ENCODE peak calls at places on chromosomes 13 and 19, in eight cellular contexts. V, C, W, X, E, I, Z and F are unnamed samples.
A peak's percentile ranks its signal among the peaks of the same experiment; 100 is the strongest.

GRCh38 chr13:76307157-76307556 is 579.0 kb downstream of the KCTD12 start:
- DNase-seq in Z (no peak), X (peak; percentile 70), V (no peak), C (no peak), I (no peak), W (no peak), E (no peak), F (no peak)

GRCh38 chr19:11416346-11417052 is 2.6 kb downstream of the RGL3 start:
- DNase-seq in C (no peak), V (no peak), I (no peak), Z (no peak), X (no peak), W (no peak), E (no peak), F (no peak)

GRCh38 chr13:30943881-30944280 is 11.4 kb downstream of the TEX26 start:
- DNase-seq in W (no peak), I (no peak), C (no peak), Z (no peak), X (no peak), E (no peak), V (no peak), F (no peak)

GRCh38 chr19:51026554-51026831 is at the start of gene KLK11:
- DNase-seq in I (no peak), Z (no peak), C (peak; percentile 76), V (peak; percentile 90), E (peak; percentile 80), W (no peak), X (no peak), F (no peak)

GRCh38 chr13:91406619-91407018 is 8.2 kb downstream of the GPC5 start:
- DNase-seq in V (no peak), C (no peak), I (peak; percentile 86), X (peak; percentile 33), W (no peak), E (no peak), Z (no peak), F (no peak)

GRCh38 chr13:19781526-19781925 is 1.2 kb downstream of the PSPC1 start:
- DNase-seq in Z (no peak), W (no peak), C (no peak), E (no peak), V (no peak), I (peak; percentile 41), X (no peak), F (no peak)

GRCh38 chr13:102214956-102215355 is 186.9 kb downstream of the FGF14 start:
- DNase-seq in X (no peak), W (no peak), C (no peak), Z (no peak), I (no peak), V (no peak), E (no peak), F (no peak)

GRCh38 chr19:30255783-30256509 is 116.2 kb upstream of the ZNF536 start:
- DNase-seq in X (no peak), W (no peak), E (no peak), Z (no peak), C (no peak), V (no peak), I (peak; percentile 85), F (no peak)

GRCh38 chr13:95643814-95644598 is 500 bp downstream of the DZIP1 start:
- DNase-seq in Z (peak; percentile 33), E (peak; percentile 80), W (no peak), V (no peak), X (peak; percentile 57), I (peak; percentile 87), C (no peak), F (no peak)

GRCh38 chr13:77507931-77508776 is 27.4 kb upstream of the SCEL start:
- DNase-seq in W (no peak), X (peak; percentile 97), Z (no peak), I (no peak), C (peak; percentile 70), E (no peak), V (no peak), F (no peak)

GRCh38 chr13:86087241-86087640 is 288.0 kb upstream of the SLITRK6 start:
- DNase-seq in I (no peak), E (no peak), W (no peak), V (no peak), C (no peak), X (peak; percentile 19), Z (no peak), F (no peak)

GRCh38 chr13:109989155-109989554 is 202.8 kb upstream of the IRS2 start:
- DNase-seq in C (no peak), V (no peak), W (no peak), I (peak; percentile 11), Z (no peak), E (no peak), X (peak; percentile 69), F (no peak)

GRCh38 chr19:27972291-27973040 is 1240.5 kb downstream of the UQCRFS1 start:
- DNase-seq in E (no peak), Z (no peak), C (peak; percentile 11), W (no peak), X (peak; percentile 90), I (no peak), V (no peak), F (no peak)

GRCh38 chr13:109744512-109745051 is 41.8 kb downstream of the IRS2 start:
- DNase-seq in X (peak; percentile 57), E (peak; percentile 59), V (no peak), I (peak; percentile 38), Z (no peak), C (peak; percentile 12), W (no peak), F (no peak)

GRCh38 chr13:31882794-31883193 is 143.5 kb downstream of the RXFP2 start:
- DNase-seq in V (no peak), X (no peak), C (no peak), W (no peak), Z (no peak), E (no peak), I (no peak), F (no peak)

GRCh38 chr13:80690208-80690607 is 349.3 kb upstream of the SPRY2 start:
- DNase-seq in Z (no peak), I (no peak), X (no peak), E (no peak), W (no peak), V (no peak), C (no peak), F (no peak)

GRCh38 chr13:24541127-24541475 is 28.5 kb upstream of the PARP4 start:
- DNase-seq in E (no peak), W (no peak), X (no peak), Z (no peak), I (no peak), V (no peak), C (no peak), F (no peak)
- H3K4me3 ChIP-seq in E (peak overlapping the region; percentile 35), W (peak overlapping the region; percentile 50), X (no peak overlapping the region), Z (peak overlapping the region; percentile 35), I (no peak overlapping the region), V (peak overlapping the region; percentile 42), C (no peak overlapping the region), F (peak overlapping the region; percentile 53)

GRCh38 chr19:2926341-2927031 is 18.3 kb downstream of the ZNF77 start:
- DNase-seq in Z (no peak), I (no peak), X (no peak), C (no peak), V (no peak), E (no peak), W (no peak), F (no peak)

GRCh38 chr19:2922987-2923386 is 21.8 kb downstream of the ZNF77 start:
- DNase-seq in E (no peak), C (no peak), V (no peak), W (no peak), X (peak; percentile 11), I (peak; percentile 54), Z (no peak), F (no peak)

GRCh38 chr19:2917275-2918184 is 16.8 kb downstream of the ZNF57 start:
- DNase-seq in W (no peak), V (no peak), E (no peak), Z (no peak), I (no peak), X (no peak), C (no peak), F (no peak)

GRCh38 chr19:2927032-2927430 is 17.7 kb downstream of the ZNF77 start:
- DNase-seq in X (no peak), V (no peak), I (no peak), Z (no peak), E (no peak), W (no peak), C (no peak), F (no peak)

GRCh38 chr19:2923510-2923909 is 21.3 kb downstream of the ZNF77 start:
- DNase-seq in I (no peak), Z (no peak), W (no peak), V (no peak), C (no peak), X (peak; percentile 30), E (no peak), F (no peak)
- H3K27me3 ChIP-seq in I (no peaks in the 10 kb centered on the region), Z (no peaks in the 10 kb centered on the region), W (no peaks in the 10 kb centered on the region), V (no peaks in the 10 kb centered on the region), C (no peaks in the 10 kb centered on the region), X (no peaks in the 10 kb centered on the region), E (no peaks in the 10 kb centered on the region), F (no peaks in the 10 kb centered on the region)

DNA sequence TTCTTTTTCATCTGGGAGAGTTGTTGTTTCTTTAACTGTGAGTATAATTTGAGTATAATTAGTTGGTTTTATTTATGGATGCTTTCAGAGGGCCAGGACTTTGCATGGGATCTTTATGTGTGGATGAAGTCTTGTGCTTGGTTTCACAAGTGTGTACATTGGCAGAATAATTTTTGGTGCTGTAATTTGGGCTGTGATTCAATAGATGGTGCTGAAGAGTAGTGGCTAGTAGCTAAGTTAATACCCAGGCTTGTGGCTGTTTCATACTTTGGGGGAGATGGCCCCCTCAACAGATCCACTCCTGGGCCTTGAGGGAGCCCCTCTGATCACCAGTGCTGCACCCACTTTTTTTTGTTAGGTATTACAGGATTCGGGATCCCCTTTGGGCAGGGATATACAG is 1142.4 kb downstream of the SLITRK1 start:
- DNase-seq in X (no peak), C (no peak), E (no peak), I (no peak), Z (no peak), V (no peak), W (no peak), F (no peak)
- TF ChIP-seq CTCF in X (peak; percentile 16), C (no peak), E (no peak), I (peak; percentile 37), Z (no peak), V (no peak), W (no peak), F (no peak)

DNA sequence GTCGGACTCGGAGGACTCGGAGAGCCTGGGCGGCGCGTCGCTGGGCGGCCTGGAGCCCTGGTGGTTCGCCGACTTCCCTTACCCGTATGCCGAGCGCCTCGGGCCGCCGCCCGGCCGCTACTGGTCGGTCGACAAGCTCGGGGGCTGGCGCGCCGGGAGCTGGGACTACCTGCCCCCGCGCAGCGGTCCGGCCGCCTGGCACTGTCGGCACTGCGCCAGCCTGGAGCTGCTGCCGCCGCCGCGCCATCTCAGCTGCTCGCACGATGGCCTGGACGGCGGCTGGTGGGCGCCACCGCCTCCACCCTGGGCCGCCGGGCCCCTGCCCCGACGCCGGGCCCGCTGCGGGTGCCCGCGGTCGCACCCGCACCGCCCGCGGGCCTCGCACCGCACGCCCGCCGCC is 2.5 kb upstream of the GRWD1 start:
- DNase-seq in E (peak; percentile 83), C (no peak), W (no peak), V (peak; percentile 43), Z (no peak), I (peak; percentile 66), X (no peak), F (no peak)
- H3K4me3 ChIP-seq in E (peak overlapping the region; percentile 16), C (no peak overlapping the region), W (peak overlapping the region; percentile 34), V (peak overlapping the region; percentile 37), Z (peak overlapping the region; percentile 33), I (no peak overlapping the region), X (no peak overlapping the region), F (peak overlapping the region; percentile 22)

GRCh38 chr19:39686739-39687138 is 17.5 kb upstream of the LGALS14 start:
- DNase-seq in X (no peak), E (no peak), Z (no peak), W (no peak), I (no peak), C (no peak), V (no peak), F (no peak)
- H3K27me3 ChIP-seq in X (no peaks in the 10 kb centered on the region), E (no peaks in the 10 kb centered on the region), Z (no peaks in the 10 kb centered on the region), W (peaks cover 4% of the 10 kb centered on the region), I (peaks cover 13% of the 10 kb centered on the region), C (peaks cover 65% of the 10 kb centered on the region), V (no peaks in the 10 kb centered on the region), F (no peaks in the 10 kb centered on the region)